ENCODE peak calls at places on chromosome 1, in four cellular contexts. B is RPMI8226, S is NCI-H2107, I is A549. L is an unnamed sample.

GRCh38 chr1:162605225-162605927 is 26.9 kb upstream of the DDR2 start:
- DNase-seq in B (no peak), S (no peak), I (peak; percentile 21), L (no peak)

GRCh38 chr1:93937997-93938396 is 28.8 kb upstream of the GCLM start:
- DNase-seq in B (no peak), S (no peak), I (no peak), L (no peak)

GRCh38 chr1:53303651-53304515 is 24.0 kb downstream of the LRP8 start:
- DNase-seq in I (no peak), B (no peak), S (no peak), L (no peak)

GRCh38 chr1:44401256-44402228 is 3.5 kb upstream of the RNF220 start:
- DNase-seq in B (no peak), S (no peak), I (no peak), L (no peak)

GRCh38 chr1:155261401-155261887 is 716 bp downstream of the SCAMP3 start:
- DNase-seq in S (no peak), B (no peak), I (no peak), L (no peak)

GRCh38 chr1:116020668-116021272 is 44.5 kb downstream of the SLC22A15 start:
- DNase-seq in S (no peak), B (peak; percentile 23), I (peak; percentile 70), L (peak; percentile 2)

GRCh38 chr1:205918955-205919746 is 24.1 kb downstream of the SLC26A9 start:
- DNase-seq in B (peak; percentile 85), S (peak; percentile 85), I (peak; percentile 85), L (peak; percentile 81)

GRCh38 chr1:1988061-1988945 is 15.3 kb downstream of the CFAP74 start:
- DNase-seq in S (no peak), B (no peak), I (no peak), L (no peak)

L was measured in NCI-H1436.